ENCODE peak calls at places on chromosomes 2 and 18, in seven cellular contexts. One of them, this sample, is unnamed. For H3K9me3, the result is how much of the 10 kb centered on the place peaks cover.

GRCh38 chr2:11750422-11750821 is 4.0 kb downstream of the LPIN1 start:
- DNase-seq in neural progenitor cell: no peak
- DNase-seq in uterus: no peak
- DNase-seq in upper lobe of right lung: no peak
- DNase-seq in iPS DF 6.9: no peak
- DNase-seq in AG04450: no peak
- DNase-seq in Panc1: no peak
- DNase-seq in this sample: peak

GRCh38 chr18:10916387-10916786 is 233.0 kb downstream of the PIEZO2 start:
- DNase-seq in AG04450: no peak
- DNase-seq in uterus: no peak
- DNase-seq in upper lobe of right lung: no peak
- DNase-seq in iPS DF 6.9: no peak
- DNase-seq in Panc1: no peak
- DNase-seq in neural progenitor cell: no peak
- DNase-seq in this sample: no peak

GRCh38 chr2:11278219-11278618 is 66.2 kb downstream of the ROCK2 start:
- DNase-seq in iPS DF 6.9: no peak
- DNase-seq in neural progenitor cell: no peak
- DNase-seq in Panc1: no peak
- DNase-seq in uterus: no peak
- DNase-seq in AG04450: no peak
- DNase-seq in upper lobe of right lung: no peak
- DNase-seq in this sample: no peak

GRCh38 chr2:104733544-104733943 is 120.4 kb upstream of the POU3F3 start:
- DNase-seq in AG04450: no peak
- DNase-seq in iPS DF 6.9: peak
- DNase-seq in upper lobe of right lung: no peak
- DNase-seq in Panc1: no peak
- DNase-seq in uterus: no peak
- DNase-seq in neural progenitor cell: peak
- DNase-seq in this sample: no peak

GRCh38 chr2:190418717-190419116 is 10.6 kb downstream of the MFSD6 start:
- DNase-seq in AG04450: no peak
- DNase-seq in iPS DF 6.9: no peak
- DNase-seq in neural progenitor cell: no peak
- DNase-seq in uterus: no peak
- DNase-seq in upper lobe of right lung: no peak
- DNase-seq in Panc1: no peak
- DNase-seq in this sample: no peak

GRCh38 chr2:4174796-4175195 is 471.4 kb downstream of the DCDC2C start:
- DNase-seq in Panc1: no peak
- DNase-seq in neural progenitor cell: no peak
- DNase-seq in upper lobe of right lung: no peak
- DNase-seq in AG04450: no peak
- DNase-seq in iPS DF 6.9: no peak
- DNase-seq in uterus: no peak
- DNase-seq in this sample: no peak

GRCh38 chr2:113390133-113390849 is 47.2 kb upstream of the ZNG1B start:
- DNase-seq in iPS DF 6.9: peak
- DNase-seq in neural progenitor cell: peak
- DNase-seq in AG04450: peak
- DNase-seq in uterus: peak
- DNase-seq in Panc1: peak
- DNase-seq in upper lobe of right lung: no peak
- DNase-seq in this sample: no peak

GRCh38 chr2:104412384-104412783 is 441.5 kb upstream of the POU3F3 start:
- DNase-seq in AG04450: no peak
- DNase-seq in iPS DF 6.9: no peak
- DNase-seq in Panc1: peak
- DNase-seq in upper lobe of right lung: no peak
- DNase-seq in neural progenitor cell: peak
- DNase-seq in uterus: no peak
- DNase-seq in this sample: no peak

DNA sequence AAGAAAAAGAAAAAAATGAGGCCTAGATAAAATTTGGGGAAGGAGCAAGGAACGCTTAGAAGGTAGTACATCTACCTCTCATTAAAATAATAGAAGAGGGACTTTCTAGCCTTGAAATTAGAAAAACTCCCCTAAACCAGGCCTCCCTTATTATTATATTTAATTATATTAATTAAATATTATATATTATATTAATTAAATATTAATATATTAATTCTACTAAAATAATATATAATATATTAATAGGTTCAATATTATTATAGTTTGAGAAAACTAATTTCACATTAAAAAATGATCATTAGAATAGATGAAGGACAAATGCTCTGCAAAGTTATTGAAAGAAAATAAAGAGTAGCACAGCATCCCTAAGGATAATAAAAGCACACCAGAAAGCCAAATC is 449.4 kb downstream of the NBAS start:
- DNase-seq in neural progenitor cell: no peak
- DNase-seq in uterus: no peak
- DNase-seq in AG04450: no peak
- DNase-seq in iPS DF 6.9: no peak
- DNase-seq in Panc1: no peak
- DNase-seq in upper lobe of right lung: no peak
- DNase-seq in this sample: no peak
- H3K9me3 ChIP-seq in neural progenitor cell: under half
- H3K9me3 ChIP-seq in uterus: under half
- H3K9me3 ChIP-seq in AG04450: under half
- H3K9me3 ChIP-seq in iPS DF 6.9: under half
- H3K9me3 ChIP-seq in Panc1: under half
- H3K9me3 ChIP-seq in upper lobe of right lung: under half
- H3K9me3 ChIP-seq in this sample: under half

DNA sequence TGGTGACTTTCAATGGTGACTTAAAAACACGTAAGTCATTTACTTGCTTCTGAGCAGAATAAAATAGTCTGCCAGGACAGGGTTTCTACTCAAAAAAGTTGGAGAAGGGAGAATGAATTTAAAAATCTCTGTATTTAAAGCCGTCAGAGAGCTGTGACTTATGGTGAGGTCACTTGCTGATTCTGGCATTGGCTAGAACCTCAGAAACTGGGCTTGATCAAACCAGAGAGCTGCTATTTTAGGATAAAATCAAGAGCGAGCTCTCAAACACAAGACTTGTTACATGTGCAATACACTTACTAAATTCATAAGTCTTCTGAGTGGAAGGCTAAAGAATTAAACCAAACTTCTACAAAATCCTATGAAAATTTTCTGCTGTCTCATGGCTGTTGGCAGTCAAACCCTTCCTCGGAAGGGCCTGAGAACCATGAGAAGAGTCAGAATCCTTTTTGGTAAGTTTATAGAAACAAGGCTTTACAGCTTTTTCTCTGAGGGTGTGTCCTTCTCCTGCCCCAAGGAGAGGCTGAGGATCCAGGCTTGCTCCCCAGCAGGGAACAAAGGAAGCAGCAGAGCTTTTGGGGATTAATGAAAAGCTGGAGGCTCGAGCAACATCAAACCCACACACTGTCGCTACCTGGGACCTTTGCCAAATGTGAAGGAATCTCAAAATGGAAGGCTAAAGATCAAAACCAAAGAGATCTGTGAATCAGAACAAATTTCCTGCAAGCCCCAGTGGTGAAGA is 816.4 kb downstream of the SOCS6 start:
- DNase-seq in Panc1: no peak
- DNase-seq in neural progenitor cell: peak
- DNase-seq in iPS DF 6.9: no peak
- DNase-seq in AG04450: peak
- DNase-seq in upper lobe of right lung: no peak
- DNase-seq in uterus: no peak
- DNase-seq in this sample: no peak
- H3K9me3 ChIP-seq in Panc1: under half
- H3K9me3 ChIP-seq in neural progenitor cell: under half
- H3K9me3 ChIP-seq in iPS DF 6.9: under half
- H3K9me3 ChIP-seq in AG04450: under half
- H3K9me3 ChIP-seq in upper lobe of right lung: under half
- H3K9me3 ChIP-seq in uterus: under half
- H3K9me3 ChIP-seq in this sample: under half

GRCh38 chr18:70961933-70962332 is 673.1 kb downstream of the SOCS6 start:
- DNase-seq in neural progenitor cell: no peak
- DNase-seq in upper lobe of right lung: no peak
- DNase-seq in uterus: no peak
- DNase-seq in Panc1: no peak
- DNase-seq in AG04450: no peak
- DNase-seq in iPS DF 6.9: no peak
- DNase-seq in this sample: no peak

DNA sequence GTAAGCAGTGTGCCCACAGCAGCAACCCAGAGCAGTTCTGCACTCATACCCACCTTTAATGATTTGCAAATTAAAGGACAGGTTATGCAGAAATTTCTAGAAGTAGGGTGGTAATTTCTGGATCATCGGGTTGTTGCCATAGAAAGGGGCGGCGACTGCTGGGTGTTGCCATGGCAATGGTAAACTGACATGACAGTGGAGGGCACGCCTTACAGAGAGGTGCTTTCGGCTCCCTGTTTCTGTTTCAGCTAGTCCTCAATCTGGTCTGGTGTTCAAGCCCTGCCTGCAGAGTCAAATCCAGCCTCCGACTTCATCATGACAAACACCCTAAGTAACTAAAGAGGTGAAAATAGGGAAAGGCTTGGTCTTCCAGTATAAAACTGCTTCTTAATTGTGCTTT is 667.7 kb downstream of the SOCS6 start:
- DNase-seq in uterus: no peak
- DNase-seq in AG04450: no peak
- DNase-seq in neural progenitor cell: no peak
- DNase-seq in iPS DF 6.9: no peak
- DNase-seq in Panc1: no peak
- DNase-seq in upper lobe of right lung: no peak
- DNase-seq in this sample: no peak
- H3K9me3 ChIP-seq in uterus: under half
- H3K9me3 ChIP-seq in AG04450: under half
- H3K9me3 ChIP-seq in neural progenitor cell: under half
- H3K9me3 ChIP-seq in iPS DF 6.9: under half
- H3K9me3 ChIP-seq in Panc1: under half
- H3K9me3 ChIP-seq in upper lobe of right lung: under half
- H3K9me3 ChIP-seq in this sample: under half

GRCh38 chr2:133936096-133936495 is 317.8 kb upstream of the MGAT5 start:
- DNase-seq in upper lobe of right lung: no peak
- DNase-seq in iPS DF 6.9: no peak
- DNase-seq in Panc1: no peak
- DNase-seq in AG04450: no peak
- DNase-seq in neural progenitor cell: no peak
- DNase-seq in uterus: no peak
- DNase-seq in this sample: no peak

GRCh38 chr2:133940134-133940533 is 313.7 kb upstream of the MGAT5 start:
- DNase-seq in neural progenitor cell: no peak
- DNase-seq in AG04450: no peak
- DNase-seq in iPS DF 6.9: no peak
- DNase-seq in uterus: no peak
- DNase-seq in upper lobe of right lung: no peak
- DNase-seq in Panc1: no peak
- DNase-seq in this sample: no peak

GRCh38 chr2:133936601-133937000 is 317.3 kb upstream of the MGAT5 start:
- DNase-seq in neural progenitor cell: no peak
- DNase-seq in AG04450: no peak
- DNase-seq in upper lobe of right lung: no peak
- DNase-seq in iPS DF 6.9: no peak
- DNase-seq in Panc1: no peak
- DNase-seq in uterus: no peak
- DNase-seq in this sample: no peak

GRCh38 chr2:133941666-133942065 is 312.2 kb upstream of the MGAT5 start:
- DNase-seq in Panc1: no peak
- DNase-seq in neural progenitor cell: no peak
- DNase-seq in upper lobe of right lung: no peak
- DNase-seq in iPS DF 6.9: no peak
- DNase-seq in uterus: no peak
- DNase-seq in AG04450: no peak
- DNase-seq in this sample: no peak

DNA sequence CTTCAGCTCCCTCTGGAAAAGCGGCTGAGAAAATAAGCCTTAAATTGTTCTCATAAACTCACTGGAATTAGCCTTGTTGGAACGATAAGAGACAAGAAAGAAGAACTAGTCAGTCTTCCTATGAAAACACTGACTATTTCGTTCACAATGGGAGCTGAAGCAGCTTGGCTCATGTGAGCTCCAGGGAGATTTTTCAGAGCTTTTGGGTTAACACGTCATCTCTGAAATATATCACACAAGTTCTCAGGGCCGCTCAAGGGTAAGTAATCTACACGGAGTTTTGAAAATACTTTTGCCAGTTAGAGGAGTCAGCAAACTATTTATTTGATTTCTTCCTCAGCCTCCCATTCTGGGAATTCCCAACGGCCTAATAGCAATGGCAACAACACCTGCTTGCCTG is 316.2 kb upstream of the MGAT5 start:
- DNase-seq in Panc1: no peak
- DNase-seq in iPS DF 6.9: no peak
- DNase-seq in neural progenitor cell: no peak
- DNase-seq in uterus: no peak
- DNase-seq in AG04450: no peak
- DNase-seq in upper lobe of right lung: no peak
- DNase-seq in this sample: no peak
- H3K9me3 ChIP-seq in Panc1: under half
- H3K9me3 ChIP-seq in iPS DF 6.9: under half
- H3K9me3 ChIP-seq in neural progenitor cell: under half
- H3K9me3 ChIP-seq in uterus: under half
- H3K9me3 ChIP-seq in AG04450: under half
- H3K9me3 ChIP-seq in upper lobe of right lung: under half
- H3K9me3 ChIP-seq in this sample: under half

GRCh38 chr2:116467243-116467642 is 1347.2 kb upstream of the DDX18 start:
- DNase-seq in uterus: no peak
- DNase-seq in iPS DF 6.9: no peak
- DNase-seq in AG04450: no peak
- DNase-seq in neural progenitor cell: no peak
- DNase-seq in upper lobe of right lung: no peak
- DNase-seq in Panc1: no peak
- DNase-seq in this sample: no peak
- H3K9me3 ChIP-seq in uterus: under half
- H3K9me3 ChIP-seq in iPS DF 6.9: under half
- H3K9me3 ChIP-seq in AG04450: under half
- H3K9me3 ChIP-seq in neural progenitor cell: under half
- H3K9me3 ChIP-seq in upper lobe of right lung: under half
- H3K9me3 ChIP-seq in Panc1: under half
- H3K9me3 ChIP-seq in this sample: under half